ENCODE peak calls at places on chromosomes 2 and 18, in seven cellular contexts. F, T, B, H, G, L and E are unnamed samples.
A peak's percentile ranks its signal among the peaks of the same experiment; 100 is the strongest.

GRCh38 chr2:182650704-182651103 is 65.4 kb upstream of the DNAJC10 start:
- DNase-seq in F (no peak), T (peak; percentile 70), B (no peak), H (peak; percentile 65), G (no peak), L (peak; percentile 34), E (no peak)

GRCh38 chr2:191105082-191105481 is 45.7 kb downstream of the STAT4 start:
- DNase-seq in F (no peak), T (peak; percentile 46), B (no peak), H (peak; percentile 83), G (no peak), L (no peak), E (no peak)

GRCh38 chr2:105038383-105039061 is 653 bp downstream of the MRPS9 start:
- DNase-seq in F (no peak), T (peak; percentile 24), B (no peak), H (no peak), G (no peak), L (no peak), E (no peak)

GRCh38 chr2:30653847-30654246 is 153.4 kb downstream of the CAPN13 start:
- DNase-seq in F (no peak), T (no peak), B (no peak), H (peak; percentile 50), G (no peak), L (peak; percentile 37), E (no peak)

GRCh38 chr2:80199504-80199903 is 105.0 kb downstream of the LRRTM1 start:
- DNase-seq in F (no peak), T (no peak), B (no peak), H (no peak), G (no peak), L (no peak), E (no peak)

GRCh38 chr2:100235098-100235497 is 87.2 kb downstream of the LONRF2 start:
- DNase-seq in F (peak; percentile 29), T (no peak), B (no peak), H (peak; percentile 80), G (no peak), L (no peak), E (no peak)

GRCh38 chr18:361100-361732 is 93.4 kb upstream of the THOC1 start:
- DNase-seq in F (no peak), T (no peak), B (no peak), H (no peak), G (no peak), L (no peak), E (no peak)

GRCh38 chr2:61988462-61989366 is 83.2 kb downstream of the COMMD1 start:
- DNase-seq in F (no peak), T (peak; percentile 30), B (no peak), H (peak; percentile 83), G (no peak), L (no peak), E (no peak)

GRCh38 chr2:230902180-230902899 is 22.7 kb downstream of the GPR55 start:
- DNase-seq in F (peak; percentile 70), T (peak; percentile 74), B (no peak), H (peak; percentile 45), G (peak; percentile 31), L (peak; percentile 10), E (no peak)

GRCh38 chr2:3233877-3234276 is 143.7 kb downstream of the EIPR1 start:
- DNase-seq in F (no peak), T (no peak), B (no peak), H (no peak), G (no peak), L (no peak), E (no peak)